ENCODE peak calls at places on chromosomes 11 and 22, in six cellular contexts. E is ovary, P is OCI-LY7, F is fibroblast of lung, N is transverse colon, H is AG09319. A is an unnamed sample.

GRCh38 chr11:113628912-113629311 is 77.2 kb downstream of the TMPRSS5 start:
- DNase-seq in H (no peak), F (no peak), E (no peak), P (no peak), N (no peak), A (no peak)

GRCh38 chr11:43923327-43924111 is 18.9 kb upstream of the C11orf96 start:
- DNase-seq in N (no peak), P (no peak), E (no peak), H (no peak), F (peak; percentile 95), A (no peak)

GRCh38 chr11:241634-242033 is 4.9 kb downstream of the PSMD13 start:
- DNase-seq in F (no peak), H (no peak), E (no peak), N (no peak), P (no peak), A (no peak)

GRCh38 chr22:42261266-42261665 is 9.2 kb downstream of the TCF20 start:
- DNase-seq in N (no peak), F (peak; percentile 83), H (no peak), E (no peak), P (no peak), A (no peak)

GRCh38 chr11:46315033-46315738 is 32.1 kb upstream of the DGKZ start:
- DNase-seq in H (no peak), P (peak; percentile 79), E (peak; percentile 65), N (peak; percentile 72), F (peak; percentile 83), A (peak; percentile 87)

GRCh38 chr11:75715688-75716087 is 1.9 kb upstream of the MOGAT2 start:
- DNase-seq in F (no peak), P (no peak), H (no peak), E (no peak), N (no peak), A (no peak)

GRCh38 chr11:87463486-87464102 is 425.9 kb downstream of the TMEM135 start:
- DNase-seq in H (no peak), F (peak; percentile 29), N (no peak), P (peak; percentile 71), E (no peak), A (peak; percentile 4)

GRCh38 chr11:92123540-92123939 is 101.1 kb upstream of the FAT3 start:
- DNase-seq in P (no peak), E (no peak), N (no peak), H (no peak), F (no peak), A (no peak)

GRCh38 chr11:62472063-62472884 is 53.4 kb downstream of the SCGB1A1 start:
- DNase-seq in F (peak; percentile 74), P (no peak), E (peak; percentile 40), N (peak; percentile 51), H (no peak), A (no peak)

GRCh38 chr11:20011294-20011951 is 148.9 kb downstream of the DBX1 start:
- DNase-seq in F (no peak), H (no peak), P (no peak), E (no peak), N (no peak), A (no peak)

GRCh38 chr11:133809525-133810178 is 35.7 kb downstream of the SPATA19 start:
- DNase-seq in H (no peak), N (no peak), E (no peak), P (no peak), F (no peak), A (no peak)

GRCh38 chr22:40058265-40058664 is 63.5 kb downstream of the FAM83F start:
- DNase-seq in P (no peak), N (no peak), E (no peak), H (no peak), F (no peak), A (no peak)

GRCh38 chr11:60925685-60926267 is 1.5 kb downstream of the TMEM132A start:
- DNase-seq in H (no peak), P (no peak), E (no peak), N (no peak), F (no peak), A (peak; percentile 38)

GRCh38 chr11:10441021-10441523 is 14.0 kb upstream of the AMPD3 start:
- DNase-seq in E (no peak), P (no peak), N (no peak), H (no peak), F (no peak), A (no peak)

GRCh38 chr22:30453731-30454510 is 17.9 kb downstream of the SEC14L3 start:
- DNase-seq in P (no peak), F (peak; percentile 29), H (no peak), E (no peak), N (no peak), A (no peak)

GRCh38 chr22:33492210-33492651 is 428.0 kb downstream of the LARGE1 start:
- DNase-seq in P (peak; percentile 23), F (no peak), E (no peak), N (no peak), H (no peak), A (no peak)

GRCh38 chr11:45300715-45301114 is 14.6 kb upstream of the SYT13 start:
- DNase-seq in N (no peak), H (no peak), P (no peak), E (no peak), F (no peak), A (no peak)

GRCh38 chr11:64628596-64628995 is 37.6 kb downstream of the SLC22A12 start:
- DNase-seq in N (no peak), P (no peak), F (no peak), H (no peak), E (no peak), A (no peak)

GRCh38 chr11:64632237-64632636 is 41.2 kb downstream of the SLC22A12 start:
- DNase-seq in P (no peak), E (no peak), N (no peak), H (no peak), F (no peak), A (no peak)

GRCh38 chr11:64631675-64632074 is 40.7 kb downstream of the SLC22A12 start:
- DNase-seq in E (no peak), N (no peak), H (no peak), P (no peak), F (no peak), A (no peak)

GRCh38 chr11:64629103-64629502 is 38.1 kb downstream of the SLC22A12 start:
- DNase-seq in P (no peak), E (no peak), F (no peak), H (no peak), N (no peak), A (no peak)

DNA sequence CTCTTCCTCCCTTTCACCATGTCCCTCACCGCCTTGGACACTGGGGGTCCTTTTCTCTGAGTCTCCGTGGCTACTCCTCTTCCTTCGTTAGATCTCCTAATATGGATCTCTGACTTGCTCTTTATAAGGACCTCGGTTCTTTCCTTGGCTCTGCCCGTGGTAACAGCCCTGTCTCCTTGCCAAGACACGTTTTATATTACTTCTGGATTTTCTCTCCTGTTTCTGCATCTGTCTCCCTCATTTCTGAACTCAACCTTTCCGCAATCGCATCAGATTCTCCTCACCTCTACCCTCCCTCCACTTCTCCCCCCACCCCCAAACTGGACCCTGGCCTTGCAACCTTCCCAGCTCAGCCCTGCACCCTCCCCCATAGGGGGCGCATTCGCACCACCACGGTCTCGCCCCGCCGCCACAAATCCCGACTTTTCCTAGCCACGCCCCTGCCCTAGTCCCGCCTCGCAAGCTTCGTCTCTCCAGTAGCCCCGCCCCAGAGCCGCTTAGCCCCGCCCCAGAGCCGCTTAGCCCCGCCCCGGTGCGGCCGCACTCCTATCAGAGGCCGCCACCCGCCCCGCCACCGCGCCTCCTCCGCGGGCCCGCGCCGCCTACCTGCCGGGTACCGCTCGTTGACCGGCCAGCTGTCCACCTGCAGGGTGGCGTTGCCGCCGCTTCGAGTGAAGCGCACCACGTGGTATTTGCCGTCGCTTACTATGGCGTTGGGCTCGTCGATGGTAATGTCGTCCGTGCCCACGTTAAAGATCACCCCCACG is 39.0 kb downstream of the SLC22A12 start:
- DNase-seq in N (peak; percentile 54), F (no peak), E (no peak), H (no peak), P (no peak), A (no peak)
- TF ChIP-seq CTCF in N (peak; percentile 12), F (no peak), E (no peak), H (no peak), P (peak; percentile 32), A (no peak)

DNA sequence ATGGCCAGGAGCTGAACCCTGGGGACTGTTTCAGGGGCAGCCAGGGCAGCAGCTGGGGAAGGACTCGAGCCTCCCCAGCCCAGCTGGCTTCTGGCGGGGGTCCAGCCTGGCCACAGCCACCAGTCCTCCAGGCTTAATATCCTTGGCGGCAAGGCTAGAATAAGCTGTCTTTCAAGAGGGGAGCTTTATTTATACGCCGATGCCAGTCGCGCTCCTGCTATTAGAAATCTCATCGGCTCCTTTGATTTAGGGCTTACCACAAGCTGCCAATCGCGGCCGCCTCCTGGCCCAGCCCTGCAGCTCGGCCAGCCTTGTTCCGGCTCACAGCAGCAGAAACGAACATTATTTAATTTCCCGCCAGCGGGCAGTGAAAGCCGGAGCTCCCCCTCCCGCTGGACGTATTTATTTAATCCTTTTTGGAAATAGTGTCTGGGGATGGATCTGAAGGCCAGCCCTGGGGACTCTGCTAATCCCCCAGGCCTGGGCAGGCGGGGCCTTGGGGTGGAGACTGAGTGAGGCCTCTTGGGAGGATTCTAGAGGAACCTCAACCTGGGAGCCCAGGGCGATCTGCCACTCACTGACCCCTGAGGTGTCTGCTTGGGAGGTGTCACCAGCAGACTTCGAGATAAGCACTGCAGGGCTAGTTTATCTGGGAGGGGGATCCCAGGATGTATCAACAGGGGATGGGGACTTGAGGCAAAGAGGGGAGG is 363.1 kb downstream of the MN1 start:
- DNase-seq in N (no peak), F (peak; percentile 36), P (no peak), H (no peak), E (peak; percentile 54), A (no peak)
- TF ChIP-seq CTCF in N (no peak), F (no peak), P (no peak), H (peak; percentile 2), E (no peak), A (no peak)

GRCh38 chr11:110092577-110093406 is at the start of gene ZC3H12C:
- DNase-seq in N (peak; percentile 89), F (peak; percentile 93), P (no peak), E (peak; percentile 84), H (peak; percentile 70), A (peak; percentile 80)
- TF ChIP-seq CTCF in N (peak; percentile 53), F (peak; percentile 32), P (no peak), E (peak; percentile 70), H (peak; percentile 26), A (peak; percentile 44)

GRCh38 chr11:11960687-11961086 is 47.7 kb downstream of the DKK3 start:
- DNase-seq in H (no peak), N (no peak), E (no peak), F (no peak), P (no peak), A (no peak)

GRCh38 chr11:11952036-11952435 is 56.4 kb downstream of the DKK3 start:
- DNase-seq in E (no peak), P (no peak), F (no peak), H (no peak), N (no peak), A (no peak)

GRCh38 chr11:11958403-11958802 is 50.0 kb downstream of the DKK3 start:
- DNase-seq in F (no peak), N (no peak), P (no peak), H (no peak), E (no peak), A (no peak)

GRCh38 chr11:11959601-11960000 is 48.8 kb downstream of the DKK3 start:
- DNase-seq in F (no peak), P (no peak), H (no peak), N (no peak), E (no peak), A (no peak)

DNA sequence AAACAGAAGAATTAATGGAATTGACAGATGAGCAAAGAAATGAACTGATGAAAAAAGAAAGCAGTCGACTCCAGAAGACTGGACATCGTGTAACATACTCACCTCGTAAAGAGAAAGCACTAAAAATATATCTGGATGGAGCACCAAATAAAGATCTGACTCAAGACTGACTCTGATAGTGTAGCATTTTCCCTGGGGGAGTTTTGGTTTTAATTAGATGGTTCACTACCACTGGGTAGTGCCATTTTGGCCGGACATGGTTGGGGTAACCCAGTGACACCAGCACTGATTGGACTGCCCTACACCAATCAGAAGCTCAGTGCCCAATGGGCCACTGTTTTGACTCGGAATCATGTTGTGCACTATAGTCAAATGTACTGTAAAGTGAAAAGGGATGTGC is 52.4 kb downstream of the DKK3 start:
- DNase-seq in P (no peak), N (no peak), H (no peak), F (no peak), E (no peak), A (no peak)
- TF ChIP-seq CTCF in P (no peak), N (no peak), H (no peak), F (no peak), E (no peak), A (no peak)